ENCODE peak calls at places on chromosomes 12 and 14, in four cellular contexts. E, Y, C and R are unnamed samples.
A peak's percentile ranks its signal among the peaks of the same experiment; 100 is the strongest.

GRCh38 chr14:103679351-103679750 is 35.9 kb downstream of the XRCC3 start:
- DNase-seq in E (no peak), Y (peak; percentile 54), C (no peak), R (peak; percentile 39)

GRCh38 chr12:89352242-89352491 is 134 bp downstream of the DUSP6 start:
- DNase-seq in E (no peak), Y (no peak), C (no peak), R (no peak)

GRCh38 chr12:51632598-51632997 is 41.6 kb downstream of the SCN8A start:
- DNase-seq in E (no peak), Y (no peak), C (no peak), R (no peak)

GRCh38 chr14:24369907-24370687 is 2.1 kb downstream of the NFATC4 start:
- DNase-seq in E (no peak), Y (no peak), C (no peak), R (no peak)

GRCh38 chr12:121423682-121424631 is 24.0 kb downstream of the RNF34 start:
- DNase-seq in E (peak; percentile 58), Y (no peak), C (no peak), R (peak; percentile 12)

GRCh38 chr14:34030864-34031263 is 80.0 kb upstream of the EGLN3 start:
- DNase-seq in E (peak; percentile 45), Y (no peak), C (peak; percentile 90), R (peak; percentile 89)

GRCh38 chr14:22143360-22143759 is 445.7 kb downstream of the DAD1 start:
- DNase-seq in E (no peak), Y (no peak), C (no peak), R (no peak)

GRCh38 chr12:85725991-85726390 is 110.2 kb downstream of the RASSF9 start:
- DNase-seq in E (no peak), Y (no peak), C (peak; percentile 17), R (peak; percentile 38)

GRCh38 chr12:20044836-20045235 is 323.5 kb upstream of the PDE3A start:
- DNase-seq in E (no peak), Y (no peak), C (peak; percentile 77), R (peak; percentile 50)

GRCh38 chr14:60311417-60311816 is 62.4 kb downstream of the PPM1A start:
- DNase-seq in E (no peak), Y (no peak), C (peak; percentile 64), R (peak; percentile 40)

DNA sequence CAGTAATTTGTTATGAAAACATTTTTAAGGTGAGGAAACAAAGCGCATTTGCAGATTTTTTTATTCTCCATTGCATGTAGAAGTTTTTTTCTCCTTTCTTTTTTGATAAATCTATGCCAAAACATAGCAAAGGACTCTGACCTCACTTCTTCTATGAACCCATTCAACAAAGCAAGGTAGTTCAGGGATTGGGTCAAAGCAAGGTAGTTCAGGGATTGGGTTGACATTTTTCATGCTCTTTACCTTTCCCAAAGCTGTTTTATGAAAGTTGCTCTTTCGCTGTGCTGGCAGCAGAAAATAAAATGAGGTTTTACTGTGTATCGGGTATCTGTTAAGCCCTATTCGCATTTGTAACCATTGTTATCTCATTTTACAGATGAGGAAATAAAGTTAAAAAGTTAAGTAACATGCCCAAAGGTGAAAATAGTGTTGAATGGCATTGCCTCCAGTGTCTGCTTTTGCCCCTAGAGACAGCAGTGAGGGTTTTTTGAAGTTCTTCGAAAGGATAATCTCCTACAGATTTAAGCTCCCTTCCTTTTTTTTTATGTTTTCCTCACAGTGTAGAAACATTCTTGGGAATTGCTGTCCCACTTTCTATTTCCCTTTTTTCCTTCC is 10.6 kb downstream of the STRAP start:
- DNase-seq in E (no peak), Y (no peak), C (no peak), R (no peak)
- TF ChIP-seq CTCF in E (no peak), Y (no peak), C (no peak), R (no peak)

DNA sequence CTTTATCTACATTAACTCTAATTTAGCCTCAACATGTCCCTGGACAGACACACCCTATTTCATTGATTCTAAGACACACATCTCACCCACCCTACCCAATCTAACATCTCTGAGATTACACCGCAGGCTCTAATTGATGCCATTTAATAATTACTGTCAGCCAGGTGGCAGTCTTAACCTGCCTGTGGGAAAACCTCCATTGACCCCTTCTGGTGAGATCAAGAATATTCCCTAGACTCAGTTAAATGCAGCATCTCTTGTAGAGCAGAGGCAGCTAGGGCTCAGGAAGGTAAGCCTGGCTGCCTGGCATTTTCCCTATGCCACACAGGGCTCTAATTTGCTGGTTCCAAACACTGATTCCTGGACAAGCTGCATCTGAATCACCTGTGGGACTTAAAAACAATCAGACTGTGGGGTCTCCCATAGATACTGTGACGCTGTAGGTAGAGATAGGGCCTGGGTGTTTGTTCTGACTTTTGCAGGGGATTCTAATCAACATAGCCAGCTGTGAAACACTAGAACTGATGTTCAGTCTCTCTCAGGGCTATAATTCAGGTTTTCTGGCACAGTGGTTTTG is 14.3 kb downstream of the MCRS1 start:
- DNase-seq in E (no peak), Y (no peak), C (no peak), R (no peak)
- TF ChIP-seq CTCF in E (peak; percentile 54), Y (no peak), C (peak; percentile 38), R (peak; percentile 25)

GRCh38 chr14:69079747-69080146 is 73.2 kb downstream of the DCAF5 start:
- DNase-seq in E (no peak), Y (no peak), C (no peak), R (no peak)
- TF ChIP-seq CTCF in E (no peak), Y (no peak), C (no peak), R (no peak)

GRCh38 chr12:131703161-131703560 is 7.7 kb upstream of the SFSWAP start:
- DNase-seq in E (no peak), Y (no peak), C (no peak), R (no peak)
- TF ChIP-seq CTCF in E (no peak), Y (no peak), C (no peak), R (no peak)

DNA sequence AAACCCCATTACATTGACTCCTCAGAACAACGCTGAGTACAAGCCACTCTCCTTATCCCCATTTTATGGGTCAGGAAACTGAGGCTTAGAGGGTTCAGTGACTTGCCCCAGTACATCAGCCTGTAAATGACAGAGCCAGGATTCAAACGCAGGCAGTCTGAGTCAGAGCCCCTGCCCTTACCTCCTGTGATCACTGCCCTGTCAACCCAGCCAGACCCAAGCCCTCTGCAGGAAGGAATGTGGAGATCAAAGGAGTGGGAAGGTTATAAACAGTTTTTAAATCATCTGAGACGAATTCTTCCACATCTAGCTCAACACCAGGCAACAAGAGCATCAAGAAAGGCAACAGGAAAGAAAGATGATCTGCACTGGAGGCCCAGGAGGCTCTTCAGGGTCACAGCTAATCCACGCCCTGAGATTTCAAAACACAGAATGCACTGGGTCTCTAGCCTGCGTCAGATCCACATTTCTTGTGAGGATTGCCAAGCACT is 38.5 kb downstream of the SPTB start:
- DNase-seq in E (no peak), Y (no peak), C (peak; percentile 61), R (peak; percentile 66)
- TF ChIP-seq CTCF in E (peak; percentile 50), Y (no peak), C (peak; percentile 53), R (peak; percentile 58)

DNA sequence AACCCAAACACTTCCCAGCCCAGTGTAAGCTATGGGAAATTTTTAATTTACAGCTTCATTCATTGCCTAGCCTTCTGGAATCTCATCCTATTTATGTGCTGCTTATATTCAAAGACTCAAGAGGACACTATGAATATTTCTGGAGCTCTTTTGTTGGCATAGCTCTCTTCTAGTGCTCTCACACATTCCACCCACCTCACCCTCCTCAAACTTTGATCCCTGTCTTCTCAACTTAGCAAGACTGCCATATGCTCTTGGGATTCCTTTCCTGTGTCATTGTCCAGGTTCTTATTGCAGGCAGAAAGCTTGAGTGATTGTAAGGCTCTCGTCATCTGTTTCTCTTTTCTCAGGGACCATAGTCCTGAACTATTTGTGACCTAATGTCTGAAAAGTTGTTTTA is 18.0 kb upstream of the NKX2-1 start:
- DNase-seq in E (no peak), Y (no peak), C (no peak), R (no peak)
- TF ChIP-seq CTCF in E (no peak), Y (no peak), C (no peak), R (no peak)

DNA sequence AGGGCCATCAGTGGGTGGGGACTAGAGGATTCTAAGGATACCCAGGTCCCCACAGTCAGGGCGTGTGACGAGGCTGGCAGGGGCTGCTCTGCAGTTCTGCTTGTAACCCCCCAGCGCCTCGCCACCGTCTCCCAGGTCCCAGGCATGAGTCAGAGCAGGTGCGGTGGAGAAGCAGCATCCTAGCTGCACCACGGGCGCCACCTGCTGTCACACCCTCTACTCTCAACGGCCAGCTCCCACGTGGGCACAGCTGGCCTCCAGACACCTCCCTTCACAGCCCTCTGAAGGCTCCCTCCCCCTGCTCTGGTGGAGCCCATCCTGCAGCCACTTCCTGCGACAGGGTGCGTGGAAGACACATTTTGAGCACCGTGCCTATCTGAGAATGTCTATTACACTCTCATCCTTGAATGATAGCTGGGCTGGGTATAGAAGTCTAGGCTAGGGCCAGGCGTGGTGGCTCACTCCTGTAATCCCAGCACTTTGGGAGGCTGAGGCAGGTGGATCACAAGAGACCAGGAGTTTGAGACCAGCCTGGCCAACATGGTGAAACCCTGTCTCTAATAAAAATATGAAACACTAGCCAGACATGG is 6.9 kb upstream of the NUDT14 start:
- DNase-seq in E (no peak), Y (no peak), C (no peak), R (no peak)
- TF ChIP-seq CTCF in E (peak; percentile 23), Y (no peak), C (no peak), R (no peak)

DNA sequence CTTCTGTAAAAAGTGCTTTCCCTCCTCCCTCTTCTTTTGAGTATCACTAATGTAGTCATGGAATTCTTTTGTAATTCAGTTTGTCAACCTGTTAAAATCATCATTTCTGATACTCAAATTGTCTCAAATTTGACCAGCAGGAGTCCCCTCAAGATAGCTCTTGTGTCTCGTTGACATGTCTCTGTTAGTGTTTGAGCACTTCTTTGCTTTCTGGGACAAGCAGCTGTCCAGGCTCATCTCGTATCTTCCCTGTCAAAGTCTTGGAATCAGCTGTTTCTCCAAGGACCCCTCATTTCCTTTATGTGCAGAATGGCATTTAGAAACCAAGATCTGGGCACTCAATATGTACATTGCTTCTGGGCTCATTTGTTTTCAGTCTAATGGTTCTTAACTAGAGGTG is 10.7 kb downstream of the CIPC start:
- DNase-seq in E (no peak), Y (no peak), C (no peak), R (no peak)
- TF ChIP-seq CTCF in E (no peak), Y (no peak), C (no peak), R (no peak)